ENCODE peak calls at places on chromosomes 13 and 19, in seven cellular contexts. One of them, this sample, is unnamed.

GRCh38 chr19:39435499-39436349 is at the start of gene RPS16:
- DNase-seq in fibroblast of lung: peak
- DNase-seq in thoracic aorta: peak
- DNase-seq in neural crest cell: peak
- DNase-seq in ELR: peak
- DNase-seq in CD4-positive, CD25-positive, alpha-beta regulatory T cell: peak
- DNase-seq in non-pigmented ciliary epithelial cell: peak
- DNase-seq in this sample: peak

GRCh38 chr19:18657590-18658365 is 20.9 kb downstream of the KLHL26 start:
- DNase-seq in fibroblast of lung: peak
- DNase-seq in thoracic aorta: peak
- DNase-seq in neural crest cell: peak
- DNase-seq in ELR: peak
- DNase-seq in CD4-positive, CD25-positive, alpha-beta regulatory T cell: no peak
- DNase-seq in non-pigmented ciliary epithelial cell: no peak
- DNase-seq in this sample: peak

GRCh38 chr13:26881154-26881553 is 120.6 kb upstream of the GPR12 start:
- DNase-seq in fibroblast of lung: peak
- DNase-seq in thoracic aorta: no peak
- DNase-seq in neural crest cell: no peak
- DNase-seq in ELR: no peak
- DNase-seq in CD4-positive, CD25-positive, alpha-beta regulatory T cell: no peak
- DNase-seq in non-pigmented ciliary epithelial cell: peak
- DNase-seq in this sample: peak

GRCh38 chr13:112771877-112772538 is 82.2 kb downstream of the ATP11A start:
- DNase-seq in fibroblast of lung: no peak
- DNase-seq in thoracic aorta: no peak
- DNase-seq in neural crest cell: no peak
- DNase-seq in ELR: no peak
- DNase-seq in CD4-positive, CD25-positive, alpha-beta regulatory T cell: no peak
- DNase-seq in non-pigmented ciliary epithelial cell: no peak
- DNase-seq in this sample: no peak

GRCh38 chr19:38666662-38667448 is 19.4 kb downstream of the ACTN4 start:
- DNase-seq in fibroblast of lung: peak
- DNase-seq in thoracic aorta: no peak
- DNase-seq in neural crest cell: no peak
- DNase-seq in ELR: peak
- DNase-seq in CD4-positive, CD25-positive, alpha-beta regulatory T cell: peak
- DNase-seq in non-pigmented ciliary epithelial cell: no peak
- DNase-seq in this sample: no peak

GRCh38 chr19:16076154-16076957 is at the start of gene TPM4:
- DNase-seq in fibroblast of lung: peak
- DNase-seq in thoracic aorta: peak
- DNase-seq in neural crest cell: peak
- DNase-seq in ELR: peak
- DNase-seq in CD4-positive, CD25-positive, alpha-beta regulatory T cell: peak
- DNase-seq in non-pigmented ciliary epithelial cell: peak
- DNase-seq in this sample: peak

GRCh38 chr13:29716493-29716892 is 121.0 kb upstream of the SLC7A1 start:
- DNase-seq in fibroblast of lung: no peak
- DNase-seq in thoracic aorta: no peak
- DNase-seq in neural crest cell: no peak
- DNase-seq in ELR: no peak
- DNase-seq in CD4-positive, CD25-positive, alpha-beta regulatory T cell: peak
- DNase-seq in non-pigmented ciliary epithelial cell: no peak
- DNase-seq in this sample: no peak

GRCh38 chr13:109401307-109401706 is 385.1 kb downstream of the IRS2 start:
- DNase-seq in fibroblast of lung: no peak
- DNase-seq in thoracic aorta: no peak
- DNase-seq in neural crest cell: no peak
- DNase-seq in ELR: no peak
- DNase-seq in CD4-positive, CD25-positive, alpha-beta regulatory T cell: no peak
- DNase-seq in non-pigmented ciliary epithelial cell: no peak
- DNase-seq in this sample: no peak